ENCODE peak calls at places on chromosomes 5 and 9, in six cellular contexts. N is HepG2, P is mesenchymal stem cell, B is HCT116, D is GM23248, R is colonic mucosa. M is an unnamed sample.
A peak's percentile ranks its signal among the peaks of the same experiment; 100 is the strongest.

GRCh38 chr5:58887721-58888409 is 305.0 kb downstream of the RAB3C start:
- DNase-seq in D (peak; percentile 5), B (no peak), N (no peak), P (peak; percentile 21), R (no peak), M (no peak)

GRCh38 chr5:149172709-149173505 is 31.6 kb downstream of the ABLIM3 start:
- DNase-seq in D (peak; percentile 49), P (peak; percentile 63), R (no peak), B (no peak), N (peak; percentile 96), M (no peak)

GRCh38 chr9:7094052-7094451 is 336.3 kb downstream of the KDM4C start:
- DNase-seq in D (peak; percentile 23), B (no peak), N (peak; percentile 15), R (no peak), P (peak; percentile 30), M (no peak)

GRCh38 chr5:154791535-154791934 is 36.4 kb downstream of the LARP1 start:
- DNase-seq in D (no peak), R (no peak), B (no peak), N (no peak), P (no peak), M (no peak)

GRCh38 chr5:57529864-57530263 is 47.3 kb upstream of the ACTBL2 start:
- DNase-seq in B (no peak), P (no peak), D (no peak), N (no peak), R (no peak), M (no peak)

GRCh38 chr5:73488806-73489205 is 9.4 kb upstream of the BTF3 start:
- DNase-seq in D (no peak), R (no peak), B (no peak), P (no peak), N (no peak), M (no peak)

GRCh38 chr5:179504191-179504590 is 46.2 kb upstream of the RUFY1 start:
- DNase-seq in N (no peak), B (no peak), R (no peak), P (no peak), D (peak; percentile 18), M (no peak)

GRCh38 chr5:61313960-61314681 is 17.9 kb upstream of the ZSWIM6 start:
- DNase-seq in N (no peak), P (peak; percentile 93), R (no peak), D (peak; percentile 90), B (no peak), M (peak; percentile 91)

GRCh38 chr9:19516348-19516747 is 107.5 kb downstream of the ACER2 start:
- DNase-seq in P (no peak), D (no peak), N (no peak), B (no peak), R (no peak), M (no peak)

GRCh38 chr9:121249563-121249962 is 18.4 kb upstream of the GSN start:
- DNase-seq in R (no peak), P (no peak), D (no peak), N (no peak), B (no peak), M (no peak)

GRCh38 chr9:137381501-137382443 is 41.2 kb downstream of the EXD3 start:
- DNase-seq in B (no peak), P (no peak), N (no peak), D (no peak), R (no peak), M (no peak)

GRCh38 chr5:143025971-143026370 is 255.8 kb downstream of the ARHGAP26 start:
- DNase-seq in R (no peak), D (no peak), N (no peak), B (no peak), P (no peak), M (no peak)

GRCh38 chr5:132083065-132083678 is 9.6 kb downstream of the CSF2 start:
- DNase-seq in R (no peak), N (no peak), B (no peak), P (no peak), D (no peak), M (no peak)

GRCh38 chr5:143190260-143190810 is 213.2 kb downstream of the NR3C1 start:
- DNase-seq in N (no peak), D (no peak), P (no peak), B (no peak), R (no peak), M (no peak)

GRCh38 chr5:142015781-142016533 is 3.1 kb upstream of the GNPDA1 start:
- DNase-seq in R (peak; percentile 33), N (no peak), P (peak; percentile 81), D (peak; percentile 78), B (no peak), M (peak; percentile 28)

GRCh38 chr5:16742938-16743337 is 126.1 kb upstream of the RETREG1 start:
- DNase-seq in D (peak; percentile 8), P (peak; percentile 78), R (no peak), B (no peak), N (peak; percentile 45), M (no peak)

GRCh38 chr5:160326981-160327380 is 14.6 kb upstream of the CCNJL start:
- DNase-seq in N (no peak), R (no peak), B (no peak), P (no peak), D (no peak), M (no peak)

GRCh38 chr9:135662758-135663450 is at the start of gene LCN9:
- DNase-seq in R (no peak), B (no peak), D (no peak), N (no peak), P (no peak), M (peak; percentile 22)

GRCh38 chr9:127970401-127971313 is 10.1 kb downstream of the EEIG1 start:
- DNase-seq in B (no peak), D (no peak), N (no peak), R (no peak), P (no peak), M (no peak)

GRCh38 chr9:126113756-126114408 is 212.7 kb upstream of the MVB12B start:
- DNase-seq in R (no peak), D (no peak), P (no peak), B (no peak), N (no peak), M (no peak)

GRCh38 chr9:88567870-88568269 is 32.9 kb downstream of the NXNL2 start:
- DNase-seq in R (no peak), N (no peak), B (no peak), P (no peak), D (no peak), M (no peak)

GRCh38 chr9:89440951-89441654 is 56.8 kb downstream of the SEMA4D start:
- DNase-seq in B (no peak), D (no peak), P (no peak), R (no peak), N (no peak), M (no peak)

GRCh38 chr5:22649076-22649475 is 204.1 kb downstream of the CDH12 start:
- DNase-seq in P (no peak), R (no peak), B (no peak), N (no peak), D (no peak), M (no peak)

GRCh38 chr5:77316871-77317661 is 106.6 kb downstream of the PDE8B start:
- DNase-seq in B (no peak), R (no peak), P (peak; percentile 49), N (no peak), D (peak; percentile 50), M (peak; percentile 25)

GRCh38 chr5:148912714-148913398 is 86.4 kb downstream of the ADRB2 start:
- DNase-seq in D (peak; percentile 99), B (peak; percentile 54), R (no peak), P (peak; percentile 97), N (peak; percentile 16), M (peak; percentile 89)

GRCh38 chr5:14364096-14364495 is 217.5 kb upstream of the OTULINL start:
- DNase-seq in R (no peak), D (peak; percentile 26), P (peak; percentile 18), B (no peak), N (no peak), M (peak; percentile 42)

GRCh38 chr9:93038918-93039317 is 19.6 kb upstream of the SUSD3 start:
- DNase-seq in P (no peak), N (no peak), B (no peak), R (no peak), D (no peak), M (no peak)

GRCh38 chr9:35911690-35912089 is 2.4 kb downstream of the SPAAR start:
- DNase-seq in B (no peak), R (no peak), P (no peak), D (no peak), N (no peak), M (no peak)
- H3K4me3 ChIP-seq in B (no peak overlapping the region), R (no peak overlapping the region), P (no peak overlapping the region), D (no peak overlapping the region), N (no peak overlapping the region), M (no peak overlapping the region)

GRCh38 chr5:95734916-95735315 is 3.8 kb downstream of the RHOBTB3 start:
- DNase-seq in P (no peak), R (no peak), B (no peak), D (peak; percentile 45), N (no peak), M (no peak)
- H3K4me1 ChIP-seq in P (peaks cover 7% of the 10 kb centered on the region), R (peaks cover 6% of the 10 kb centered on the region), B (peaks cover 13% of the 10 kb centered on the region), D (peaks cover 39% of the 10 kb centered on the region), N (peaks cover 44% of the 10 kb centered on the region), M (peaks cover 42% of the 10 kb centered on the region)

DNA sequence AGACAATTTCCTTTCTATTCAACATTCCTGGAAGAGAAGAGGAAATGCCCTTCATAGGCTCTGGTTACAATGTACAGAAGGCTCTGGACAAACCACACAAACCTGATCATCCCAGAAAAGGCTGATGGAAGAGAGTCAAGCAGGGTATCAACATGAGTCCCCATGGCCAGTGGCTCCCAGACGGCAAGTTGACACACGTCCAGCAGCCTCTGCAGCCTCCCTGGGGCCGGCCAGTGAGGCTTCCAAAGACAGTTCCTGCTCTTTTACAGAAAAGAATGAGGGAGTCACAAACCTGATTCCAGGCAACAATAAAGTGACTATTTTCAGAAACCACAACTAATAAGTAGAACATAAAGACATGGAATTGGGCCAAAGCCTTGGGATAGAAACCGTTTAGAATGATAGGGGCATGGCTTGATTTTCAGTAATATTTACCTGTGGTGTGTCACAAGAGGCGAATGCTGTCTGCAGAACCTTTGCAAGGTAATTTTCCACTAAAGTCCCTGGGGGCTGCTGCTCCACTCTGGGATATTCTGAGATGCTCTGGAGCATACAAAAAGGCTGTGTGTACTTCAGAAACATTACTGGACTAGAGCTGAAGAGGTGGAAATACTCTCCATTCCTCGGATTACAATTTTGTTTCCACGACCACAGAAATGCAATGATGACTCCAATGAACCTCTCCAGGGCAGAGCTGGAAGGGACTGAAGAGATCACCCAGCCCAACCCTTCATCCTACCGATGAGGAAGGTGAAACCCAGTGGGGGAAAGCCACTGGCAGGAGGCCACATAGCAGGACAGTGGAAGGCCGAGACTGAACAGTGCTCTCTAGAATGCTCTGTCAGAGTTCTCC is 10.4 kb downstream of the MED27 start:
- DNase-seq in P (peak; percentile 47), B (no peak), R (no peak), D (peak; percentile 59), N (no peak), M (peak; percentile 56)
- H3K9ac ChIP-seq in P (no peak overlapping the region), B (no peak overlapping the region), R (no peak overlapping the region), D (no peak overlapping the region), N (no peak overlapping the region), M (no peak overlapping the region)

GRCh38 chr5:181170996-181171395 is 23.6 kb downstream of the OR2V2 start:
- DNase-seq in R (no peak), P (peak; percentile 29), D (peak; percentile 47), B (no peak), N (no peak), M (no peak)

GRCh38 chr5:181173420-181174342 is 26.3 kb downstream of the OR2V2 start:
- DNase-seq in R (peak; percentile 60), N (peak; percentile 39), D (peak; percentile 34), B (peak; percentile 86), P (peak; percentile 52), M (no peak)

GRCh38 chr5:181171782-181172181 is 24.4 kb downstream of the OR2V2 start:
- DNase-seq in R (no peak), P (no peak), B (no peak), N (no peak), D (no peak), M (no peak)

GRCh38 chr5:181170237-181170830 is 22.9 kb downstream of the OR2V2 start:
- DNase-seq in P (no peak), D (peak; percentile 22), N (no peak), B (no peak), R (peak; percentile 45), M (no peak)

GRCh38 chr5:181173027-181173419 is 25.6 kb downstream of the OR2V2 start:
- DNase-seq in P (no peak), R (no peak), B (no peak), N (no peak), D (no peak), M (no peak)
- H3K4me3 ChIP-seq in P (peak overlapping the region; percentile 59), R (no peak overlapping the region), B (peak overlapping the region; percentile 39), N (peak overlapping the region; percentile 26), D (no peak overlapping the region), M (no peak overlapping the region)

M was measured in adipocyte.